ENCODE peak calls at places on chromosomes 16 and 17, in nine cellular contexts. Z is esophagus muscularis mucosa, X is heart left ventricle, W is ovary, F is IMR-90, P is right lobe of liver, O is A549, J is H1, V is tibial nerve. G is an unnamed sample.

GRCh38 chr17:16870253-16871245 is 101.4 kb downstream of the TNFRSF13B start:
- DNase-seq in Z (no peak), X (no peak), W (no peak), F (no peak), P (peak), O (no peak), J (no peak), V (no peak), G (no peak)

GRCh38 chr16:70548936-70549335 is 25.3 kb downstream of the SF3B3 start:
- DNase-seq in Z (no peak), X (no peak), W (no peak), F (peak), P (no peak), O (no peak), J (no peak), V (no peak), G (no peak)

GRCh38 chr16:83268164-83268563 is 539.6 kb upstream of the HSBP1 start:
- DNase-seq in Z (no peak), X (no peak), W (no peak), F (no peak), P (no peak), O (no peak), J (no peak), V (no peak), G (no peak)

GRCh38 chr16:69669577-69669976 is 56.8 kb downstream of the NQO1 start:
- DNase-seq in Z (no peak), X (no peak), W (no peak), F (no peak), P (no peak), O (no peak), J (no peak), V (no peak), G (no peak)

GRCh38 chr16:89695875-89696597 is 5.5 kb downstream of the SPATA2L start:
- DNase-seq in Z (no peak), X (no peak), W (peak), F (no peak), P (no peak), O (no peak), J (no peak), V (no peak), G (no peak)

GRCh38 chr17:81403040-81403467 is 7.8 kb downstream of the BAHCC1 start:
- DNase-seq in Z (no peak), X (no peak), W (no peak), F (peak), P (no peak), O (no peak), J (no peak), V (no peak), G (no peak)

GRCh38 chr16:47480410-47480809 is 19.3 kb downstream of the PHKB start:
- DNase-seq in Z (no peak), X (no peak), W (no peak), F (no peak), P (no peak), O (no peak), J (no peak), V (no peak), G (no peak)

GRCh38 chr16:29678691-29679267 is at the start of gene QPRT:
- DNase-seq in Z (no peak), X (peak), W (peak), F (peak), P (peak), O (no peak), J (peak), V (no peak), G (peak)

GRCh38 chr17:7354262-7354781 is 634 bp upstream of the TMEM95 start:
- DNase-seq in Z (no peak), X (no peak), W (no peak), F (peak), P (no peak), O (no peak), J (no peak), V (no peak), G (peak)

GRCh38 chr16:69553332-69553731 is 12.4 kb upstream of the NFAT5 start:
- DNase-seq in Z (peak), X (no peak), W (no peak), F (no peak), P (no peak), O (no peak), J (no peak), V (no peak), G (no peak)

GRCh38 chr17:62627904-62628603 is 584 bp downstream of the MRC2 start:
- DNase-seq in Z (no peak), X (no peak), W (peak), F (peak), P (no peak), O (peak), J (no peak), V (no peak), G (peak)

GRCh38 chr17:4920351-4921048 is 11.6 kb upstream of the GP1BA start:
- DNase-seq in Z (no peak), X (no peak), W (no peak), F (peak), P (peak), O (no peak), J (no peak), V (no peak), G (no peak)

GRCh38 chr17:82367724-82368524 is 3.6 kb upstream of the UTS2R start:
- DNase-seq in Z (no peak), X (no peak), W (no peak), F (peak), P (no peak), O (no peak), J (peak), V (no peak), G (no peak)

GRCh38 chr16:6684076-6684673 is 648.5 kb upstream of the RBFOX1 start:
- DNase-seq in Z (peak), X (no peak), W (no peak), F (no peak), P (no peak), O (peak), J (no peak), V (no peak), G (peak)

GRCh38 chr17:40443196-40443987 is at the start of gene IGFBP4:
- DNase-seq in Z (no peak), X (peak), W (peak), F (peak), P (peak), O (peak), J (no peak), V (peak), G (peak)

GRCh38 chr17:39920218-39921210 is 2.1 kb upstream of the GSDMB start:
- DNase-seq in Z (no peak), X (no peak), W (no peak), F (no peak), P (no peak), O (no peak), J (no peak), V (no peak), G (no peak)

GRCh38 chr17:17051791-17052461 is 9.7 kb downstream of the MPRIP start:
- DNase-seq in Z (no peak), X (no peak), W (no peak), F (peak), P (peak), O (no peak), J (no peak), V (no peak), G (peak)

GRCh38 chr17:35119370-35120185 is at the start of gene RAD51D:
- DNase-seq in Z (no peak), X (peak), W (peak), F (peak), P (peak), O (peak), J (peak), V (peak), G (peak)

GRCh38 chr17:8151120-8151640 is 1.0 kb downstream of the PER1 start:
- DNase-seq in Z (peak), X (peak), W (peak), F (peak), P (peak), O (no peak), J (no peak), V (peak), G (peak)

GRCh38 chr16:69563605-69564580 is 1.9 kb upstream of the NFAT5 start:
- DNase-seq in Z (no peak), X (no peak), W (no peak), F (peak), P (no peak), O (no peak), J (no peak), V (no peak), G (no peak)

GRCh38 chr17:11330871-11331270 is 89.9 kb downstream of the SHISA6 start:
- DNase-seq in Z (peak), X (peak), W (no peak), F (peak), P (no peak), O (no peak), J (peak), V (no peak), G (no peak)

GRCh38 chr16:14097182-14097951 is 26.2 kb downstream of the MRTFB start:
- DNase-seq in Z (no peak), X (no peak), W (no peak), F (no peak), P (no peak), O (no peak), J (no peak), V (no peak), G (peak)

GRCh38 chr16:54630284-54630967 is 300.2 kb upstream of the IRX5 start:
- DNase-seq in Z (no peak), X (no peak), W (no peak), F (no peak), P (no peak), O (no peak), J (no peak), V (no peak), G (no peak)

GRCh38 chr17:55238931-55239297 is 25.8 kb upstream of the HLF start:
- DNase-seq in Z (no peak), X (no peak), W (no peak), F (no peak), P (peak), O (peak), J (no peak), V (no peak), G (no peak)

GRCh38 chr17:78154903-78155811 is 9.0 kb downstream of the C17orf99 start:
- DNase-seq in Z (no peak), X (no peak), W (no peak), F (no peak), P (no peak), O (no peak), J (no peak), V (no peak), G (peak)

GRCh38 chr16:48576927-48577326 is 33.1 kb downstream of the N4BP1 start:
- DNase-seq in Z (no peak), X (no peak), W (no peak), F (peak), P (no peak), O (no peak), J (no peak), V (no peak), G (no peak)

GRCh38 chr16:58109330-58109729 is 19.9 kb downstream of the CFAP20 start:
- DNase-seq in Z (no peak), X (no peak), W (no peak), F (no peak), P (no peak), O (no peak), J (no peak), V (no peak), G (no peak)

GRCh38 chr16:27217256-27217655 is 13.9 kb downstream of the KDM8 start:
- DNase-seq in Z (no peak), X (no peak), W (no peak), F (peak), P (no peak), O (peak), J (no peak), V (no peak), G (no peak)

GRCh38 chr16:50259334-50260205 is 6.8 kb upstream of the ADCY7 start:
- DNase-seq in Z (no peak), X (no peak), W (peak), F (no peak), P (no peak), O (no peak), J (no peak), V (peak), G (peak)

GRCh38 chr17:69764137-69764536 is 310.9 kb upstream of the KCNJ16 start:
- DNase-seq in Z (no peak), X (no peak), W (no peak), F (peak), P (no peak), O (no peak), J (no peak), V (no peak), G (no peak)

GRCh38 chr17:75906143-75906884 is 1.6 kb upstream of the MRPL38 start:
- DNase-seq in Z (no peak), X (no peak), W (no peak), F (no peak), P (peak), O (no peak), J (no peak), V (no peak), G (no peak)

GRCh38 chr17:75909812-75910274 is 5.2 kb upstream of the MRPL38 start:
- DNase-seq in Z (no peak), X (no peak), W (peak), F (peak), P (no peak), O (no peak), J (no peak), V (no peak), G (no peak)

GRCh38 chr17:75909051-75909811 is 4.5 kb upstream of the MRPL38 start:
- DNase-seq in Z (no peak), X (no peak), W (no peak), F (no peak), P (no peak), O (no peak), J (no peak), V (no peak), G (no peak)

GRCh38 chr17:75910699-75911098 is 6.0 kb upstream of the MRPL38 start:
- DNase-seq in Z (no peak), X (no peak), W (no peak), F (no peak), P (no peak), O (no peak), J (no peak), V (no peak), G (no peak)

DNA sequence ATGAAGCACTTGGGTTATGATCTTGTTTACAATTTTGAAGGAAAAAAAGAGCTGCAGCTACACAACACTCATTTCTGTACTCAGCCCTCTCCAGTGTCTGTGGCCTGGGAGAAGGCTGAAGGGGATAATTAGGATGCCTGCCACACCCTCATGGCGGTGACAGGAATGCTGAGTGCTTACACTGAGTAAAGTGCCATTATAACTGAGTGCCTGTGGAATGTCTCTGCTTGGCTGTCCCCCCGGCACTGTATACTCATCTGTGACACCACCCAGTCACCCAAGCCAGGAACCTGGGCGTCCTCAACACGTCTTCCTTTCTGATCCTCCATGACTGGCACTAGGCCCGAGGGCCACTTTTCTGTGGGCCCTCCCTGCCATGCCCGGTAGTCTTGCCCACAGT is 3.5 kb upstream of the MRPL38 start:
- DNase-seq in Z (no peak), X (peak), W (no peak), F (no peak), P (no peak), O (no peak), J (no peak), V (no peak), G (peak)
- H3K27ac ChIP-seq in Z (no peak), X (no peak), W (no peak), F (no peak), P (no peak), O (no peak), J (no peak), V (no peak), G (no peak)

DNA sequence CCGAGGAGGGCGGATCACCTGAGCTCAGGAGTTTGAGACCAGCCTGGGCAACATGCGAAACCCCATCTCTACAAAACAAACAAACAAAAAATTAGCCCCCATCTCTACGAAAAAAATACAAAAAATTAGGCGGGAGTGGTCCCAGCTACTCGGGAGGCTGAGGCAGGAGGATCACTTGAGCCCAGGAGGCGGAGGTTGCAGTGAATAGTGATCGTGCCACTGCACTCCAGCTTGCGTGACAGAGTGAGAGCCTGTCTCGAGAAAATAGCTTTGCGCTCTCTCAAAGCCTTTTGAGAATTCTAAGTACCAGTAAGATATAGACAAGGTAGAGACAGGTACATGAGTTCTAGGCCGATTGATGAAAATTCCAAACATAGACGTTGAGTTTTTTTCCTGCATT is 2.0 kb downstream of the SOCS7 start:
- DNase-seq in Z (no peak), X (no peak), W (no peak), F (no peak), P (no peak), O (no peak), J (no peak), V (no peak), G (no peak)
- H3K4me3 ChIP-seq in Z (peak), X (peak), W (no peak), F (no peak), P (no peak), O (no peak), J (no peak), V (no peak), G (no peak)

GRCh38 chr17:36545465-36546417 is 1.0 kb downstream of the GGNBP2 start:
- DNase-seq in Z (no peak), X (peak), W (peak), F (peak), P (peak), O (peak), J (peak), V (peak), G (peak)
- TF ChIP-seq POLR2A in Z (peak), X (peak), W (peak), F (no peak), P (peak), O (peak), J (peak), V (peak), G (peak)

GRCh38 chr16:67855789-67856188 is 8.3 kb upstream of the CENPT start:
- DNase-seq in Z (no peak), X (no peak), W (peak), F (no peak), P (no peak), O (no peak), J (no peak), V (no peak), G (no peak)

GRCh38 chr16:67857547-67858233 is 10.2 kb upstream of the CENPT start:
- DNase-seq in Z (no peak), X (peak), W (no peak), F (peak), P (peak), O (peak), J (no peak), V (peak), G (peak)

GRCh38 chr16:67858448-67858993 is 11.0 kb upstream of the CENPT start:
- DNase-seq in Z (no peak), X (no peak), W (no peak), F (no peak), P (no peak), O (no peak), J (no peak), V (no peak), G (peak)

GRCh38 chr16:67853670-67854069 is 6.2 kb upstream of the CENPT start:
- DNase-seq in Z (no peak), X (no peak), W (no peak), F (no peak), P (no peak), O (no peak), J (no peak), V (no peak), G (no peak)

DNA sequence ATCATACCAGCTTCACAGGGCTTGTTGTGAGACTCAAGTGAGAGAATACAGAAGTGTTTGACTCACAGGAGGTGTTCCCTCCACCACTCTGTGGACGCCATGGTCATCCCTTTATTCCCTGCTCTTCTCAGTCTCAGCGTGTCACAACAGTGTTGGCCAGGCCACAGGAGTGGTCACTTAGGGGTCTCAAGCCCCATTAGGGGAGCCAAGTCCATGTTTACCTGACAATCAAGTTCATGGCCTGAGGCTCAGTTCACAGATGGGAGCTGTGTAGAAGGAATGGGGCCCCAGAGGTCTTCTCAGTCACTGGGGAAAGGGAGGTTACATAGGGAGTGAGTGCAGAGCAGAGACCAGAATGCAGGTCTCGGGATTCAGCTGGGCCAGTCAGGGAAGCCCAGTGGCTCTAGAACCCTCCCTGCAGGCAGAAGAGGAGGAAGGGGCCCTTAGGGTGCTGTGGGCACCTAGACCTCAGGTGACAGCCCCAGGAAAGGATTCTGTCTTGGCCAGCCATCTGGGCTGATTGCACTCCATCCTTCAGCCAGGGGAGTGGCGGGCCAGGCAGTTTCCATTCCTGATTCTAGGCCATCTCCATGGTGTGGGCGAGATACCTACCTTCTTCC is 9.5 kb upstream of the CENPT start:
- DNase-seq in Z (no peak), X (no peak), W (no peak), F (no peak), P (no peak), O (no peak), J (no peak), V (no peak), G (no peak)
- H3K27ac ChIP-seq in Z (peak), X (peak), W (no peak), F (no peak), P (peak), O (peak), J (peak), V (no peak), G (peak)

G was measured in transverse colon.